ENCODE peak calls at places on chromosomes 11 and 22, in ten cellular contexts. O, W, D, G, X, V, T, S, L and M are unnamed samples.

GRCh38 chr11:68340003-68340767 is 27.8 kb downstream of the LRP5 start:
- DNase-seq in O (no peak), W (no peak), D (no peak), G (no peak), X (no peak), V (no peak), T (no peak), S (peak), L (no peak), M (no peak)

GRCh38 chr11:43074810-43075209 is 237.0 kb upstream of the API5 start:
- DNase-seq in O (no peak), W (no peak), D (no peak), G (no peak), X (no peak), V (no peak), T (no peak), S (no peak), L (no peak), M (no peak)

GRCh38 chr11:128354476-128354875 is 232.9 kb downstream of the ETS1 start:
- DNase-seq in O (no peak), W (no peak), D (no peak), G (no peak), X (no peak), V (no peak), T (no peak), S (no peak), L (no peak), M (no peak)

GRCh38 chr22:28648792-28649191 is 30.8 kb downstream of the TTC28 start:
- DNase-seq in O (no peak), W (no peak), D (no peak), G (no peak), X (no peak), V (no peak), T (no peak), S (no peak), L (no peak), M (no peak)

GRCh38 chr11:57639321-57640067 is 10.2 kb downstream of the YPEL4 start:
- DNase-seq in O (peak), W (no peak), D (peak), G (no peak), X (no peak), V (no peak), T (no peak), S (no peak), L (no peak), M (peak)

GRCh38 chr22:38172489-38173155 is 9.0 kb downstream of the PLA2G6 start:
- DNase-seq in O (no peak), W (no peak), D (no peak), G (peak), X (peak), V (no peak), T (no peak), S (no peak), L (peak), M (peak)

GRCh38 chr22:39545310-39546063 is 12.9 kb upstream of the RPS19BP1 start:
- DNase-seq in O (peak), W (no peak), D (no peak), G (no peak), X (no peak), V (no peak), T (no peak), S (no peak), L (peak), M (peak)

GRCh38 chr11:15551897-15552851 is 437.5 kb downstream of the INSC start:
- DNase-seq in O (no peak), W (no peak), D (peak), G (no peak), X (no peak), V (no peak), T (no peak), S (no peak), L (no peak), M (peak)

GRCh38 chr11:71937826-71938225 is 9.0 kb downstream of the RNF121 start:
- DNase-seq in O (no peak), W (no peak), D (no peak), G (peak), X (no peak), V (no peak), T (no peak), S (no peak), L (no peak), M (peak)

GRCh38 chr22:44532466-44533025 is 34.5 kb upstream of the RTL6 start:
- DNase-seq in O (no peak), W (no peak), D (no peak), G (no peak), X (no peak), V (no peak), T (no peak), S (no peak), L (no peak), M (no peak)

GRCh38 chr11:85682330-85683305 is 3.4 kb downstream of the CCDC89 start:
- DNase-seq in O (no peak), W (peak), D (peak), G (peak), X (peak), V (no peak), T (no peak), S (no peak), L (peak), M (peak)

GRCh38 chr22:28332410-28332809 is 347.2 kb downstream of the TTC28 start:
- DNase-seq in O (no peak), W (no peak), D (no peak), G (no peak), X (no peak), V (no peak), T (no peak), S (no peak), L (no peak), M (no peak)

GRCh38 chr11:119995730-119996491 is 142.0 kb downstream of the TRIM29 start:
- DNase-seq in O (no peak), W (no peak), D (peak), G (no peak), X (no peak), V (no peak), T (no peak), S (no peak), L (no peak), M (no peak)

GRCh38 chr22:47739616-47740015 is 977.2 kb downstream of the TBC1D22A start:
- DNase-seq in O (no peak), W (no peak), D (no peak), G (no peak), X (no peak), V (no peak), T (no peak), S (no peak), L (no peak), M (no peak)

GRCh38 chr22:27913162-27913741 is 5.8 kb downstream of the PITPNB start:
- DNase-seq in O (no peak), W (no peak), D (peak), G (no peak), X (no peak), V (no peak), T (no peak), S (no peak), L (no peak), M (peak)

GRCh38 chr11:6391548-6392134 is 1.4 kb downstream of the SMPD1 start:
- DNase-seq in O (no peak), W (no peak), D (no peak), G (no peak), X (no peak), V (no peak), T (no peak), S (no peak), L (no peak), M (no peak)

GRCh38 chr11:121881806-121882205 is 234.2 kb downstream of the BLID start:
- DNase-seq in O (no peak), W (no peak), D (no peak), G (no peak), X (no peak), V (no peak), T (no peak), S (no peak), L (no peak), M (no peak)

GRCh38 chr11:10881892-10882291 is 24.0 kb upstream of the ZBED5 start:
- DNase-seq in O (no peak), W (no peak), D (no peak), G (no peak), X (no peak), V (no peak), T (no peak), S (no peak), L (no peak), M (no peak)

GRCh38 chr11:67371549-67372231 is 1.7 kb downstream of the CLCF1 start:
- DNase-seq in O (peak), W (no peak), D (peak), G (peak), X (peak), V (no peak), T (no peak), S (no peak), L (no peak), M (no peak)

GRCh38 chr22:48333816-48334735 is 1493.6 kb downstream of the BRD1 start:
- DNase-seq in O (no peak), W (no peak), D (no peak), G (no peak), X (no peak), V (no peak), T (no peak), S (no peak), L (no peak), M (no peak)

GRCh38 chr11:19867064-19867463 is 154.4 kb downstream of the NAV2 start:
- DNase-seq in O (no peak), W (no peak), D (no peak), G (no peak), X (no peak), V (no peak), T (no peak), S (no peak), L (no peak), M (no peak)

GRCh38 chr22:19498866-19499190 is 19.1 kb downstream of the CDC45 start:
- DNase-seq in O (no peak), W (no peak), D (no peak), G (no peak), X (no peak), V (no peak), T (no peak), S (no peak), L (no peak), M (no peak)

GRCh38 chr11:3340025-3340424 is 38.9 kb downstream of the ZNF195 start:
- DNase-seq in O (no peak), W (no peak), D (no peak), G (no peak), X (no peak), V (no peak), T (no peak), S (no peak), L (no peak), M (peak)

GRCh38 chr22:17732251-17732854 is 41.9 kb downstream of the BID start:
- DNase-seq in O (no peak), W (no peak), D (no peak), G (no peak), X (no peak), V (no peak), T (no peak), S (no peak), L (no peak), M (no peak)

GRCh38 chr11:119196833-119197483 is 9.2 kb upstream of the CBL start:
- DNase-seq in O (peak), W (peak), D (peak), G (peak), X (peak), V (peak), T (no peak), S (peak), L (peak), M (peak)

GRCh38 chr22:47788461-47788860 is 1026.0 kb downstream of the TBC1D22A start:
- DNase-seq in O (peak), W (no peak), D (no peak), G (no peak), X (no peak), V (no peak), T (peak), S (no peak), L (no peak), M (no peak)

GRCh38 chr11:47239889-47240288 is 8.7 kb downstream of the ACP2 start:
- DNase-seq in O (no peak), W (no peak), D (peak), G (no peak), X (no peak), V (no peak), T (no peak), S (no peak), L (no peak), M (no peak)
- TF ChIP-seq POLR2AphosphoS5 in O (no peak), W (peak), D (no peak), G (no peak), X (no peak), V (no peak), T (no peak), S (no peak), L (no peak), M (no peak)

GRCh38 chr22:49917997-49918910 is at the start of the genes ALG12 and CRELD2:
- DNase-seq in O (peak), W (peak), D (peak), G (peak), X (peak), V (peak), T (peak), S (peak), L (peak), M (peak)
- TF ChIP-seq POLR2AphosphoS5 in O (peak), W (no peak), D (no peak), G (no peak), X (peak), V (peak), T (peak), S (peak), L (peak), M (peak)

GRCh38 chr11:34787899-34788298 is 128.3 kb downstream of the APIP start:
- DNase-seq in O (no peak), W (no peak), D (no peak), G (no peak), X (no peak), V (no peak), T (no peak), S (no peak), L (no peak), M (no peak)

GRCh38 chr11:34790620-34791019 is 125.6 kb downstream of the APIP start:
- DNase-seq in O (no peak), W (no peak), D (no peak), G (no peak), X (no peak), V (no peak), T (no peak), S (no peak), L (no peak), M (peak)

GRCh38 chr11:34788642-34789041 is 127.5 kb downstream of the APIP start:
- DNase-seq in O (no peak), W (no peak), D (no peak), G (no peak), X (no peak), V (no peak), T (no peak), S (no peak), L (no peak), M (no peak)

GRCh38 chr11:34787348-34787747 is 128.8 kb downstream of the APIP start:
- DNase-seq in O (no peak), W (no peak), D (no peak), G (no peak), X (no peak), V (no peak), T (no peak), S (no peak), L (no peak), M (no peak)

GRCh38 chr11:34789196-34789834 is 126.9 kb downstream of the APIP start:
- DNase-seq in O (no peak), W (no peak), D (no peak), G (no peak), X (no peak), V (no peak), T (no peak), S (no peak), L (no peak), M (no peak)
- TF ChIP-seq POLR2AphosphoS5 in O (no peak), W (no peak), D (no peak), G (no peak), X (no peak), V (no peak), T (no peak), S (no peak), L (no peak), M (no peak)

DNA sequence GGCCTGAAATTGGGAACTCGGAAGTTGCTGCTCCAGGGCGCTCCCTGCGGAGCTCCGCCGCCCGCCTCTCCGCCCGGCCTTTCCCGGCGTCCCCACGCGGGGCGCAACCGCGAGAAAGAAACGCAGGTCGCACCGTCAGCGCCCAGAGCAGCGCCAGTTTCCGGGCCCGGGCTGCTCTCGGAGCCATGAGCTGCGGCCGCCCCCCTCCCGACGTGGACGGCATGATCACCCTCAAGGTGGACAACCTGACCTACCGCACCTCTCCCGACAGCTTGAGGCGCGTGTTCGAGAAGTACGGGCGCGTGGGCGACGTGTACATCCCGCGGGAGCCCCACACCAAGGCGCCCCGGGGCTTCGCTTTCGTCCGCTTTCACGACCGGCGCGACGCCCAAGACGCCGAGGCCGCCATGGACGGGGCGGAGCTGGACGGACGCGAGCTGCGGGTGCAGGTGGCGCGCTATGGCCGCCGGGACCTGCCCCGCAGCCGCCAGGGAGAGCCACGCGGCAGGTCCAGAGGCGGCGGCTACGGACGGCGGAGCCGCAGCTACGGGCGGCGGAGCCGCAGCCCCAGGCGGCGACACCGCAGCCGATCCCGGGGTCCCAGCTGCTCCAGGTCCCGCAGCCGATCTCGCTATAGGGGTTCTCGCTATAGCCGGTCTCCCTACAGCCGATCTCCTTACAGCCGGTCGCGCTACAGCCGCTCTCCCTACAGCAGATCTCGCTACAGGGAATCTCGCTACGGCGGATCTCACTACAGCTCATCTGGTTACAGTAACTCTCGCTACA is 516 bp downstream of the SRSF8 start:
- DNase-seq in O (peak), W (peak), D (peak), G (peak), X (peak), V (no peak), T (peak), S (no peak), L (peak), M (peak)
- TF ChIP-seq POLR2AphosphoS5 in O (peak), W (no peak), D (peak), G (peak), X (peak), V (peak), T (peak), S (peak), L (peak), M (peak)

DNA sequence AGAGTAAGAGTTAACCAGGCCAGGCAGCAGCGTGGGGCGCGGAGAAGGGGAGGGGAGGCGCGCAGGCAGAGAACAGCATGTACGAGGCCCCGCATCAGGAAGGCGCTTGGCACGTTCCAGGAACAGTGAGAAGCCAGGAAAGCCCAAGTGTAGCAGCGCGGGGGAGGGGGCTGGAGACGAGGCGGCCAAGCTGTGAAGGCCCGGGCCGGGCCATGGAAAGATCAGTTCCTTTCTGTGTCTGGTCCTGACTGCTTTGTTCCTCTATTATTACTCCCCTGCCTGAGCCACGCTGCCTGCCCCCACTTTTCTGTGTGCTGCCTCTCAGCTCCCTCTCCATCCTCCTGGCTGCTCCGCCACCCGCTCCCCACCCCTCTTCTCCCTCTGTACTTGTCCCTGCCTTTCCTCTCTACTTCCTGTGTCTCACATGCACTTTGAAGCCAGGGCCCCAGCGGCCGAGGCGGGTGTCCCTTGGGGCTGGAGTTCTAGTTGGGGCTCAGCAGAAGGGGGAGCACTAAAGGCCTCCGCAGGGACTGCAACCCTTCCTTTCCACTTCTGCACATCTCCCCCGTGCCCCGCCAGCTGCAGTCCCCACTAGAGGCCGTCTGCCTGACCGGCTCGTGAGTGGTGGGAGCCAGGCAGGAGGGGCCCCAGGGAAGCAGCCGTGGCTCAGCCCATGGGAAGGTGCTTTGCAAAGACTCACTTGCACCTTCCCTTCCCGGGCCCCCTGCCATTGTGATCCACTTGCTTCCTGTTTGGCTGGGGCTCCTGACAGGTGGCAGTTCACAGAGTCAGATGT is 63.7 kb downstream of the PRDM11 start:
- DNase-seq in O (peak), W (no peak), D (peak), G (peak), X (peak), V (no peak), T (peak), S (no peak), L (peak), M (peak)
- TF ChIP-seq POLR2AphosphoS5 in O (no peak), W (no peak), D (no peak), G (peak), X (peak), V (no peak), T (peak), S (no peak), L (peak), M (no peak)